ENCODE peak calls at places on chromosomes 11 and 22, in four cellular contexts. J is IMR-90, T is colonic mucosa, I is endodermal cell. G is an unnamed sample.
A peak's percentile ranks its signal among the peaks of the same experiment; 100 is the strongest.

GRCh38 chr11:3159296-3160190 is 5.6 kb downstream of the OSBPL5 start:
- DNase-seq in J (no peak), T (no peak), I (no peak), G (peak; percentile 92)

GRCh38 chr22:31039393-31039792 is 41.7 kb upstream of the SMTN start:
- DNase-seq in J (peak; percentile 80), T (no peak), I (no peak), G (peak; percentile 76)

GRCh38 chr11:108340958-108341357 is 118.1 kb downstream of the ATM start:
- DNase-seq in J (no peak), T (no peak), I (peak; percentile 68), G (no peak)

GRCh38 chr22:21764038-21764804 is 28.6 kb upstream of the YPEL1 start:
- DNase-seq in J (no peak), T (no peak), I (no peak), G (no peak)

GRCh38 chr11:15770798-15771414 is 585.4 kb downstream of the SOX6 start:
- DNase-seq in J (peak; percentile 52), T (peak; percentile 62), I (peak; percentile 92), G (no peak)

GRCh38 chr11:65539401-65540289 is 14.8 kb downstream of the SCYL1 start:
- DNase-seq in J (no peak), T (peak; percentile 88), I (peak; percentile 88), G (peak; percentile 95)

GRCh38 chr11:77212314-77213007 is 84.4 kb downstream of the MYO7A start:
- DNase-seq in J (no peak), T (no peak), I (no peak), G (no peak)

GRCh38 chr11:83166193-83166866 is 9.4 kb downstream of the PCF11 start:
- DNase-seq in J (no peak), T (no peak), I (no peak), G (no peak)

GRCh38 chr11:4032097-4032496 is 62.5 kb upstream of the RRM1 start:
- DNase-seq in J (no peak), T (no peak), I (no peak), G (no peak)

GRCh38 chr11:58047818-58048217 is 17.1 kb downstream of the OR6Q1 start:
- DNase-seq in J (no peak), T (no peak), I (no peak), G (no peak)

GRCh38 chr22:36966851-36967535 is 52.3 kb downstream of the TST start:
- DNase-seq in J (no peak), T (no peak), I (no peak), G (no peak)

GRCh38 chr22:41124086-41124485 is 31.7 kb downstream of the EP300 start:
- DNase-seq in J (no peak), T (no peak), I (no peak), G (no peak)

GRCh38 chr11:46010100-46010499 is 87.6 kb downstream of the LARGE2 start:
- DNase-seq in J (no peak), T (no peak), I (no peak), G (no peak)

GRCh38 chr11:66859686-66860448 is 3.0 kb downstream of the LRFN4 start:
- DNase-seq in J (no peak), T (no peak), I (no peak), G (peak; percentile 78)

GRCh38 chr11:35484435-35484834 is 41.0 kb downstream of the PAMR1 start:
- DNase-seq in J (peak; percentile 85), T (no peak), I (no peak), G (no peak)

GRCh38 chr11:70120674-70121073 is 42.6 kb downstream of the ANO1 start:
- DNase-seq in J (no peak), T (no peak), I (no peak), G (no peak)
- H3K4me3 ChIP-seq in J (no peak overlapping the region), T (no peak overlapping the region), I (no peak overlapping the region), G (no peak overlapping the region)

GRCh38 chr22:19629720-19630419 is 84.4 kb upstream of the SEPTIN5 start:
- DNase-seq in J (peak; percentile 71), T (peak; percentile 79), I (peak; percentile 96), G (peak; percentile 87)

GRCh38 chr22:19632671-19633148 is 81.6 kb upstream of the SEPTIN5 start:
- DNase-seq in J (no peak), T (no peak), I (no peak), G (peak; percentile 60)

GRCh38 chr22:19631899-19632670 is 82.2 kb upstream of the SEPTIN5 start:
- DNase-seq in J (peak; percentile 27), T (no peak), I (peak; percentile 89), G (peak; percentile 48)

GRCh38 chr22:19629331-19629719 is 85.0 kb upstream of the SEPTIN5 start:
- DNase-seq in J (no peak), T (no peak), I (peak; percentile 40), G (peak; percentile 34)

DNA sequence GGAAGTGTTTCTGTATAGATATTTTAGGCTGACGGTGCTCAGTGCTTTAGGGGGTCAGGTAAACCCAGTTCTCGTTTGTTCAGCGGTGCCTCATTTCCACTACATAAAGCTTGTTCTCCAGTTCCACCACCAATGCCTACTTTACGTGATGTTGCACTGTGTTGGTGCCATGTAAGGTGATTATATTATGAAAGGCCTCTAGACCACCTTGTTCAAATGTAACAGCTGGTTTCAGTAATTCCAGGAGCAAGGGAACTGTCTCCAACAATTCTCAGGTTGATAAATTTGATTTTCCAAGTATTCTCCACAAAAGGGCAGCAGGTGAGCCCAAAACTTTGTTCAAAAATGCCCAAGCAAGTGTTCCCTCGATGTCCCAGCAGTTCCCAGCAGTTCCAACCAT is 83.7 kb upstream of the SEPTIN5 start:
- DNase-seq in J (no peak), T (no peak), I (peak; percentile 16), G (no peak)
- H3K9ac ChIP-seq in J (no peak overlapping the region), T (no peak overlapping the region), I (no peak overlapping the region), G (no peak overlapping the region)

DNA sequence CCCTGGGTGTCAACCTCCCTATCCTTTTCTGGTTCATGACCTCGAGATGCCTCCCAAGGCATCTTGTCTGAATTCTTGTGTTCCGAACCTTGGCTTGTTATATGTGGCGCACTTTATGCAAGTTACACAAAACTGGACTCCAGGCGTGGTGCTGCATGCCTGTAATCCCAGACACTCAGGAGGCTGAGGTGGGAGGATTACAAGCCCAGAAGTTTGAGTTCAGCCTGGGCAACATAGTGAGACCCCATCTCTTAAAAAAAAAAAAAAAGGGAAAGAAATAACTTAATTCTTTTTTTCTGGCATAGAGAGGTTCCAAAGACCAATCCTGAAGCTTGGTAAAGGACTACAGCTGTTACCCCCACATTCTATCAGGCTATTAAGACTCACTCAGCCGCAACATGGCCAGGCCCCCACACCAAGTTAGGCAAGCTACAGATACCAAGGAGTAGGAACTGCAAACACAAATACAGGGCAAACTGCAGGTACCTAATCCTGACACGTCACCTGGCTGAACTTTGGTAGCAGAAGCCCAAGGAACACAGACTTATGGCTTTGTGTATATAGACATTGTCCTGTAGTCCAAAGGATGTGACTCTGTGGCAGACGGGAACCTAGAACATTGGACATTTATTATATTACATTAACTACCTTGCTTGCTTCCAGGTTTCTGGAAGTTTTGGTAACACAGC is 1.3 kb downstream of the C11orf24 start:
- DNase-seq in J (no peak), T (peak; percentile 55), I (no peak), G (no peak)
- H3K4me3 ChIP-seq in J (peak overlapping the region; percentile 75), T (peak overlapping the region; percentile 75), I (peak overlapping the region; percentile 98), G (peak overlapping the region; percentile 92)

GRCh38 chr11:109984634-109985289 is 108.4 kb upstream of the ZC3H12C start:
- DNase-seq in J (no peak), T (no peak), I (no peak), G (no peak)
- H3K9ac ChIP-seq in J (no peak overlapping the region), T (no peak overlapping the region), I (no peak overlapping the region), G (no peak overlapping the region)

GRCh38 chr11:61960532-61960931 is 6.9 kb downstream of the FTH1 start:
- DNase-seq in J (no peak), T (no peak), I (peak; percentile 32), G (no peak)

GRCh38 chr11:61959026-61959608 is 8.3 kb downstream of the FTH1 start:
- DNase-seq in J (no peak), T (no peak), I (no peak), G (peak; percentile 24)

GRCh38 chr11:61958590-61958989 is 8.4 kb downstream of the BEST1 start:
- DNase-seq in J (no peak), T (no peak), I (no peak), G (no peak)

GRCh38 chr11:61961570-61962212 is 5.7 kb downstream of the FTH1 start:
- DNase-seq in J (no peak), T (peak; percentile 53), I (peak; percentile 54), G (peak; percentile 88)

DNA sequence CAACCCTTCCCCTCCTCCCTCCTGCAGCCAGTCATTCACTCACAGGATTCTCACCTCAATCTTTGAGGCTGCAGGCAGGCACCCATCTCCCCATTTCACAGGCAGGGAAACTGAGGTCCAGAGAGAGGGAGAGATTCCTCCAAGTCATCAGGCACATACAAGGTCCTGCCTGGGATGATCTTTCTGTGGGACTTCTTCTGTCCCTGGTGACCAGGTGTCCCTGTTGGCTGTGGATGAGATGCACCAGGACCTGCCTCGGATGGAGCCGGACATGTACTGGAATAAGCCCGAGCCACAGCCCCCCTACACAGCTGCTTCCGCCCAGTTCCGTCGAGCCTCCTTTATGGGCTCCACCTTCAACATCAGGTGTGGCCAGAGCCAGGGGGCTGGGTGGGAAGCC is 7.8 kb downstream of the FTH1 start:
- DNase-seq in J (no peak), T (no peak), I (peak; percentile 47), G (peak; percentile 36)
- H3K4me3 ChIP-seq in J (no peak overlapping the region), T (no peak overlapping the region), I (no peak overlapping the region), G (no peak overlapping the region)

GRCh38 chr11:64313491-64314145 is 3.7 kb downstream of the TRMT112 start:
- DNase-seq in J (no peak), T (no peak), I (no peak), G (peak; percentile 83)
- H3K9ac ChIP-seq in J (no peak overlapping the region), T (peak overlapping the region; percentile 3), I (no peak overlapping the region), G (no peak overlapping the region)

GRCh38 chr22:38867496-38868285 is 4.3 kb downstream of the CBX6 start:
- DNase-seq in J (no peak), T (no peak), I (peak; percentile 43), G (no peak)
- H3K4me3 ChIP-seq in J (no peak overlapping the region), T (no peak overlapping the region), I (no peak overlapping the region), G (no peak overlapping the region)

DNA sequence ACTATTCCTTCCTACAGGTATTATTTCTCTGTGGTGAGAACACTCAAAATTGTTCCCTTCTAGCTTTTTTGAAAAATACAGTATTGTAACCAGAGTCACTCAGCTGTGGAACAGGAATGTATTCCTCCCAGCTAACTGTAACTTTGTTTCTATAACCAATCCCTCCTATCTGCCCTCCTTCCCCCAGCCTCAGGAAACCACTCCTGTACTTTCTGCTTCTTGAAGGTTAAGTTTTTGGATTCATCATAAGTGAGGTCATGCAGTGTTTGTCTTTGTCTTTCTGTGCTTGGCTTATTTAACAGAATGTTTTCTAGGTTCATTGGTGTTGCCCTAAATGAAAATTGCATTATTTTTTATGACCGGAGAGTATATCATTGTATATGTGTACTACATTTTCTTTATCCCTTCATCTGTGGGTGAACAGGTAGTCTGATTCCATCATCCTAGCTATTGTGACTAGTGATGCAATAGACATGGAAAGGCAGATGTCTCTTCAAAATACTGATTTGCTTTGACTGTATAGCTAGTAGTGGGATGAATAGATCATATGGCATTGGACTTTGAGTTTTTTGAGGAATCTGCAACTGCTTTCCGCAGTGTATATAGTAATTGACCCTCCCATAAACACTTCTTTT is 112.9 kb upstream of the GRK3 start:
- DNase-seq in J (peak; percentile 42), T (no peak), I (no peak), G (no peak)
- H3K9ac ChIP-seq in J (peak overlapping the region; percentile 13), T (no peak overlapping the region), I (no peak overlapping the region), G (no peak overlapping the region)

DNA sequence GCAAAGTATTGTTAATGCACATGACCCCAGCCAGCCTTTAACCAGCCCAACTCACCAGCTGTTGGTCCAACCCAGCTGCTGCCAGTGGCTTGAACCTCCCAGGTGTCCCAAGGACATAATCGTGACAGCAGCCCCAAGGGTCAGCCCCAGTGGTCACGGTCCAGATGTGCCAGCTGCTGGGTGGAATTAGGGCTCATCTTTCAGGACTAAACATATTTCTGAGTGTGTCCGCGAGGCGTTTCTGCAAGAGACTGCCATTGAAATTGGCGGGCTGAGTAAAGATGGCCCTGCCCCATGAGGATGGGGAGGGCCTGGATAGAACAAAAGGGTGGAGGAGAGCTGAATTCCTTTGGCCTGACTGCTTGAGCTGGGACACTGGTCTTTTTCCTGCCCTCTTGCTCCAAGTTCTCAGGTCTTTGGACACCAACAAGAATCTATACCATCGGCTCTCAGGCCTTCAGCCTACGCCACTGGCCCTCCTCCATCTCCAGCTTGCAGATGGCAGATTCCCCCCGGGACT is 240.2 kb downstream of the MN1 start:
- DNase-seq in J (no peak), T (no peak), I (no peak), G (no peak)
- H3K4me3 ChIP-seq in J (no peak overlapping the region), T (no peak overlapping the region), I (no peak overlapping the region), G (no peak overlapping the region)